ENCODE peak calls at places on chromosomes 2 and 18, in six cellular contexts. A is A549; O is spleen; I is CD4-positive, alpha-beta memory T cell; P is GM23338; X is foreskin keratinocyte. V is an unnamed sample.

GRCh38 chr18:38611036-38611964 is 1045.7 kb upstream of the CELF4 start:
- DNase-seq in A (no peak), O (no peak), I (no peak), P (no peak), X (peak; percentile 15), V (peak; percentile 15)

GRCh38 chr2:127453392-127454171 is 35.4 kb downstream of the PROC start:
- DNase-seq in A (peak; percentile 49), O (no peak), I (no peak), P (peak; percentile 51), X (no peak), V (no peak)

GRCh38 chr2:72827999-72828646 is 2.3 kb upstream of the EXOC6B start:
- DNase-seq in A (peak; percentile 12), O (no peak), I (no peak), P (no peak), X (peak; percentile 92), V (no peak)

GRCh38 chr2:32357545-32358482 is 991 bp downstream of the BIRC6 start:
- DNase-seq in A (peak; percentile 56), O (peak; percentile 91), I (peak; percentile 8), P (peak; percentile 64), X (peak; percentile 10), V (peak; percentile 35)

GRCh38 chr18:79961527-79962291 is 2.7 kb upstream of the HSBP1L1 start:
- DNase-seq in A (no peak), O (peak; percentile 76), I (no peak), P (no peak), X (no peak), V (no peak)

GRCh38 chr2:170481201-170481600 is 233.9 kb upstream of the SP5 start:
- DNase-seq in A (no peak), O (no peak), I (no peak), P (no peak), X (no peak), V (no peak)

GRCh38 chr2:213562539-213563180 is 278.4 kb downstream of the SPAG16 start:
- DNase-seq in A (no peak), O (no peak), I (no peak), P (no peak), X (no peak), V (no peak)

GRCh38 chr18:58314284-58314683 is 270.3 kb downstream of the NEDD4L start:
- DNase-seq in A (peak; percentile 27), O (no peak), I (no peak), P (no peak), X (peak; percentile 83), V (no peak)

GRCh38 chr2:166651080-166651675 is 157.1 kb upstream of the SCN7A start:
- DNase-seq in A (no peak), O (no peak), I (no peak), P (no peak), X (no peak), V (no peak)

GRCh38 chr2:176533505-176534193 is 264.4 kb downstream of the MTX2 start:
- DNase-seq in A (no peak), O (no peak), I (no peak), P (no peak), X (no peak), V (no peak)

GRCh38 chr18:58266291-58266690 is 222.3 kb downstream of the NEDD4L start:
- DNase-seq in A (no peak), O (no peak), I (no peak), P (no peak), X (no peak), V (no peak)

GRCh38 chr2:72236445-72237067 is 88.9 kb upstream of the CYP26B1 start:
- DNase-seq in A (peak; percentile 56), O (no peak), I (no peak), P (no peak), X (peak; percentile 59), V (no peak)

GRCh38 chr2:240387669-240388358 is 47.6 kb upstream of the GPC1 start:
- DNase-seq in A (peak; percentile 96), O (peak; percentile 67), I (no peak), P (no peak), X (peak; percentile 39), V (peak; percentile 69)

GRCh38 chr2:207467716-207468347 is 61.9 kb upstream of the CREB1 start:
- DNase-seq in A (no peak), O (no peak), I (no peak), P (no peak), X (no peak), V (no peak)

GRCh38 chr2:65382776-65383357 is 49.5 kb downstream of the SPRED2 start:
- DNase-seq in A (peak; percentile 74), O (peak; percentile 89), I (peak; percentile 69), P (peak; percentile 38), X (peak; percentile 95), V (peak; percentile 82)

GRCh38 chr2:108301558-108301957 is 12.9 kb downstream of the SULT1C2 start:
- DNase-seq in A (no peak), O (no peak), I (no peak), P (no peak), X (no peak), V (no peak)

GRCh38 chr2:241542278-241542605 is 16.3 kb upstream of the BOK start:
- DNase-seq in A (no peak), O (peak; percentile 64), I (no peak), P (no peak), X (no peak), V (peak; percentile 62)

GRCh38 chr2:9206991-9207640 is 504 bp downstream of the ASAP2 start:
- DNase-seq in A (peak; percentile 53), O (peak; percentile 77), I (no peak), P (peak; percentile 56), X (no peak), V (peak; percentile 50)

GRCh38 chr2:49251766-49252165 is 97.5 kb upstream of the FSHR start:
- DNase-seq in A (no peak), O (no peak), I (no peak), P (no peak), X (no peak), V (no peak)

GRCh38 chr2:152632736-152633135 is 84.5 kb downstream of the PRPF40A start:
- DNase-seq in A (no peak), O (no peak), I (no peak), P (no peak), X (no peak), V (no peak)

GRCh38 chr2:85921659-85922058 is 32.9 kb upstream of the ST3GAL5 start:
- DNase-seq in A (no peak), O (no peak), I (no peak), P (no peak), X (no peak), V (no peak)

GRCh38 chr18:37935086-37935485 is 369.5 kb upstream of the CELF4 start:
- DNase-seq in A (no peak), O (no peak), I (no peak), P (no peak), X (no peak), V (no peak)

GRCh38 chr2:86290596-86291327 is 46.7 kb downstream of the REEP1 start:
- DNase-seq in A (peak; percentile 14), O (no peak), I (no peak), P (no peak), X (no peak), V (peak; percentile 52)

DNA sequence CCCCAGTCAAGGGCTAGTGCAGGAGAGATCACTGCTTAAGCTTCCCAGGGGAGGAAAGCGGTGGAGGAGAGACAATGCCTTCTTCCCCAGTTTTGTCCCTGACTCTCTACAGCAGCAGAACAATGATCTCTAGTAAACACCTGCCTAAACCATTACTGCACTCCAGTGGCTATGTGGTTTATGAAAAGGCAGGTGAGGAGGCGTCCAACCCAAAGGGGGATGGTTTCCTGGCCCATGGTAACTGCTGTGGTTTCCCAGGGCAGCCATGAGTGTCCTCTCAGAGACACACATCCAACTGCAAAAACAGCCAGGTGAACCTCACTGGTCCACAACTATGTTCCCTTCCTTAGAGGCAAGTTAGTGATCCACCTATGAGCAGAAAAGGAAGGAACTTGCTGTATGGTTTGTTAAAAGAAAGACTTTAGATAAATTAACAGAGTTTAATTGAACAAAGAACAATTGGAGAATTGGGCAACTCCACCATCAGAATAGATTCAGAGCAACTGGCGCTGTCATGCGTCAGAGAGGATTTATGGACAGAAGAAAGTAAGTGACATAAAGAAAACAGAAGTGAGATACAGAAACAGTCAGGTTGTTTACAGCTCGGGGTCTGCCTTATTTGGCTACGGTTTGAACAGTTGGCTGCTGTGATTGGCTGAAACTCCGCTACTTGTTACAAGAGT is 4.8 kb upstream of the TTC39C start:
- DNase-seq in A (no peak), O (no peak), I (peak; percentile 47), P (no peak), X (no peak), V (no peak)
- H3K27ac ChIP-seq in A (no peak overlapping the region), O (peak overlapping the region; percentile 84), I (peak overlapping the region; percentile 72), P (no peak overlapping the region), X (no peak overlapping the region), V (no peak overlapping the region)

DNA sequence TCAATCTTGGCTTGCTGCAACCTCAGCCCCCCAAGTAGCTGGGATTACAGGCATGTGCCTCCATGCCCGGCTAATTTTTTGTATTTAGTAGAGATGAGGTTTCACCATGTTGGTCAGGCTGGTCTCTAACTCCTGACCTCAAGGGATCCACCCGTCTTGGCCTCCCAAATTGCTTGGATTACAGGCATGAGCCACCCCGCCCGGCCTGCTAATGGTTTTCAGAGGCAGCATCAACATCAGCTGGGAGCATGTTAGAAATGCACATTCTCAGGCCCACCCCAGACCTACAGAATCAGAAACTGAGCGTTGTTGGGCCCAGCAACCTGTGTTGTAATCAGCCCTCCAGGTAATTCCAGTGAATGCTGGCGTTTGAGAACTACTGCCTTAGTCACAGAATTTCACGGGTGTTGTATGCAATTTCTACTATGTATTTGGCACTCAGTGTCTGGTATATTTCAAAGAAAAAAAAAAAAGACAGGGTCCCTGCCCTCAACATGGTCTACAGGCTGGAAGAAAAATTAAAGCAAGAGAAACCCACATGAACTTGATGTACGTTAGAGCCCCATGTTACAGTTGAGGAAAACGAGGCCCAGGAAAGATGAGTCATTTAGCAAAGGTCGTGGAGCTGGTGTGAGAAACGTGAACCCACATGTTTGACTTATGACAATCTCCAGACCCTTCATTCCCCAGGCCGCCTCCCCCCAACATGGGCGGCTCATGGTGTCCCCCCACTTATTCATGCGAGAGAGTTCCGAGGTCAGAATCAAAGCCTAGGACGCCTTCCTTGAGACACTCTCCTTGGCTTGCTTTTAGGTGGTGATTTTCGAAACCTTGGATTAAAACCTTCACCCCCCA is 35.3 kb downstream of the SH3BP4 start:
- DNase-seq in A (no peak), O (no peak), I (no peak), P (no peak), X (no peak), V (no peak)
- H3K4me1 ChIP-seq in A (peaks cover 45% of the 10 kb centered on the region), O (peaks cover 6% of the 10 kb centered on the region), I (no peaks in the 10 kb centered on the region), P (peaks cover 29% of the 10 kb centered on the region), X (peaks cover 13% of the 10 kb centered on the region), V (peaks cover 49% of the 10 kb centered on the region)

DNA sequence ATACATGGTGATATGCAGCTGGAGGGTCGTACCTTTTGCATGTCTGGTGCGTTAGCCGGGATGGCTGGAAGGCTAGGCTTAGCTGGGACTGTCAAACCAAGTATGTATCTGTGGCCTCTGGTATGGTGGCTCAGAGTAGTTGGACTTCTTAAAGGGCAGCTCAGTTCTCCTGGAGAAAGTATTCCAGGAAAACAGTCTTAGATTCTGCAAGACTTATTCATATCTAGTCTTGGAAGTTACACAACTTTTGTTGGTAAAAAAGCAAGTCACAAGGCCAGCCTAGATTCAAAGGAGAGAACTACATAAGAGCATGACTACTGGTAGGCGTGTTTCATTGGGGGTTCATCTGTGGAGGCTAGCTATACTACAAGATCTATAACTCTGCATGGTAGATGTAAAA is 45.5 kb downstream of the EML4 start:
- DNase-seq in A (no peak), O (no peak), I (no peak), P (no peak), X (no peak), V (no peak)
- H3K27ac ChIP-seq in A (peak overlapping the region; percentile 62), O (no peak overlapping the region), I (no peak overlapping the region), P (no peak overlapping the region), X (no peak overlapping the region), V (no peak overlapping the region)

DNA sequence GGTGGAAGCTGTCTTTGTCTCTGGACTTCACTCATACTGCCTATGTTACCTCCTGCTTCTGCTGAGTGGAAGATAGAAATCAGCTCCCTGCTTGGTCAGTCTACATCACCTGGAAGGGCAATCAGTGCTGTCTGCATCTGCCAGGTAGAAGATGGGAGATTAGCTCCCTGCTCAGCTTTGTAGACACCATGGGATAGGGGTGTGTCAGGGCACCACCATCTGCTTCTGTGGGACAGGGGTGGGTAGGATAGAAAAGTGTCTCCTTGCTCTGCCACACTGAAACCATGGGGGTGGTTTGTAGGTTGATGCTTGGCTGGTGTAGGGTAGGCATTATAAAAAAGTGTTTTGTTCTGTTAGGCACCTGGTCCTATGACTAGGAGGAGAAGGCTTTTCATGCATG is 34.1 kb downstream of the STARD6 start:
- DNase-seq in A (no peak), O (no peak), I (no peak), P (no peak), X (no peak), V (no peak)
- H3K4me1 ChIP-seq in A (no peaks in the 10 kb centered on the region), O (no peaks in the 10 kb centered on the region), I (no peaks in the 10 kb centered on the region), P (peaks cover 5% of the 10 kb centered on the region), X (no peaks in the 10 kb centered on the region), V (no peaks in the 10 kb centered on the region)